ENCODE peak calls at places on chromosome 3, in ten cellular contexts. K is uterus; O is HCT116; M is stimulated activated CD8-positive, alpha-beta memory T cell treated with anti-CD3 and anti-CD28 coated beads, Interleukin-4, amount 100 ng/mL, for 4 hours; B is AG09319; F is activated CD4-positive, alpha-beta T cell treated with anti-CD3 and anti-CD28 coated beads for 48 hours; U is hippocampal formation; Q is activated T-cell treated with anti-CD3 and anti-CD28 coated beads, Interleukin-2, amount 50 U/mL, for 48 hours; P is AG04450; T is OCI-LY7. I is an unnamed sample.

GRCh38 chr3:82259994-82260393 is 498.5 kb upstream of the GBE1 start:
- DNase-seq in K (no peak), O (no peak), M (no peak), B (no peak), F (no peak), U (no peak), Q (no peak), P (no peak), T (no peak), I (no peak)

GRCh38 chr3:9067352-9067975 is 104.2 kb upstream of the RAD18 start:
- DNase-seq in K (peak), O (peak), M (no peak), B (peak), F (peak), U (peak), Q (peak), P (peak), T (peak), I (no peak)

GRCh38 chr3:114025451-114025850 is 30.9 kb downstream of the CCDC191 start:
- DNase-seq in K (no peak), O (no peak), M (no peak), B (no peak), F (no peak), U (no peak), Q (no peak), P (no peak), T (no peak), I (no peak)

GRCh38 chr3:85670626-85671025 is 711.8 kb downstream of the CADM2 start:
- DNase-seq in K (no peak), O (no peak), M (no peak), B (no peak), F (no peak), U (no peak), Q (no peak), P (no peak), T (no peak), I (no peak)

GRCh38 chr3:170418422-170419300 is at the start of gene CLDN11:
- DNase-seq in K (peak), O (no peak), M (no peak), B (no peak), F (no peak), U (peak), Q (no peak), P (peak), T (no peak), I (peak)

GRCh38 chr3:134601539-134602439 is 49.0 kb downstream of the KY start:
- DNase-seq in K (no peak), O (no peak), M (no peak), B (no peak), F (no peak), U (peak), Q (no peak), P (peak), T (no peak), I (peak)

GRCh38 chr3:185216587-185216918 is 37.3 kb downstream of the EHHADH start:
- DNase-seq in K (no peak), O (no peak), M (no peak), B (no peak), F (no peak), U (no peak), Q (no peak), P (no peak), T (no peak), I (no peak)

GRCh38 chr3:104835376-104835775 is 531.3 kb upstream of the ALCAM start:
- DNase-seq in K (no peak), O (no peak), M (no peak), B (no peak), F (no peak), U (no peak), Q (no peak), P (no peak), T (no peak), I (no peak)

GRCh38 chr3:50292924-50293801 is 934 bp upstream of the IFRD2 start:
- DNase-seq in K (peak), O (no peak), M (no peak), B (no peak), F (no peak), U (no peak), Q (no peak), P (no peak), T (peak), I (peak)

GRCh38 chr3:110180733-110181132 is 843.4 kb upstream of the DPPA4 start:
- DNase-seq in K (peak), O (no peak), M (no peak), B (peak), F (no peak), U (peak), Q (no peak), P (no peak), T (no peak), I (no peak)

GRCh38 chr3:79139395-79140060 is 628.3 kb downstream of the ROBO1 start:
- DNase-seq in K (no peak), O (no peak), M (no peak), B (no peak), F (no peak), U (no peak), Q (no peak), P (no peak), T (no peak), I (no peak)

GRCh38 chr3:79369306-79369705 is 398.5 kb downstream of the ROBO1 start:
- DNase-seq in K (no peak), O (no peak), M (no peak), B (no peak), F (no peak), U (no peak), Q (no peak), P (no peak), T (no peak), I (no peak)

GRCh38 chr3:52773361-52774065 is 2.8 kb upstream of the NEK4 start:
- DNase-seq in K (no peak), O (no peak), M (no peak), B (no peak), F (no peak), U (no peak), Q (no peak), P (no peak), T (no peak), I (no peak)

GRCh38 chr3:113166719-113167492 is 44.5 kb upstream of the BOC start:
- DNase-seq in K (peak), O (no peak), M (no peak), B (peak), F (no peak), U (peak), Q (no peak), P (peak), T (no peak), I (peak)

GRCh38 chr3:36769926-36770325 is 5.6 kb upstream of the DCLK3 start:
- DNase-seq in K (no peak), O (no peak), M (no peak), B (no peak), F (no peak), U (no peak), Q (no peak), P (no peak), T (no peak), I (no peak)

GRCh38 chr3:158718490-158719170 is 13.6 kb downstream of the RARRES1 start:
- DNase-seq in K (no peak), O (peak), M (no peak), B (peak), F (no peak), U (no peak), Q (no peak), P (peak), T (no peak), I (no peak)

I was measured in right cardiac atrium.